ENCODE peak calls at places on chromosomes 7 and 10, in six cellular contexts. D is mammary epithelial cell, Z is A673, V is Caco-2, W is body of pancreas, O is SK-N-MC. L is an unnamed sample. For H3K36me3, the result is how much of the 10 kb centered on the place peaks cover.

GRCh38 chr7:25720427-25720826 is 431.6 kb upstream of the NFE2L3 start:
- DNase-seq in D (peak), Z (peak), V (no peak), W (no peak), O (no peak), L (no peak)

GRCh38 chr10:116848032-116848911 is 1.0 kb upstream of the ENO4 start:
- DNase-seq in D (peak), Z (no peak), V (no peak), W (no peak), O (no peak), L (no peak)

GRCh38 chr7:2245883-2246679 is 4.1 kb downstream of the NUDT1 start:
- DNase-seq in D (no peak), Z (no peak), V (no peak), W (no peak), O (no peak), L (no peak)

GRCh38 chr10:108797573-108797972 is 1125.7 kb downstream of the XPNPEP1 start:
- DNase-seq in D (no peak), Z (no peak), V (no peak), W (no peak), O (no peak), L (no peak)

GRCh38 chr7:155408657-155409586 is 49.0 kb upstream of the EN2 start:
- DNase-seq in D (no peak), Z (peak), V (no peak), W (no peak), O (peak), L (peak)

GRCh38 chr10:82377608-82378007 is 502.6 kb downstream of the NRG3 start:
- DNase-seq in D (peak), Z (no peak), V (no peak), W (peak), O (no peak), L (no peak)

GRCh38 chr7:44959956-44960640 is 18.7 kb downstream of the MYO1G start:
- DNase-seq in D (no peak), Z (no peak), V (no peak), W (no peak), O (no peak), L (no peak)

GRCh38 chr7:125127304-125127703 is 197.7 kb upstream of the POT1 start:
- DNase-seq in D (no peak), Z (no peak), V (no peak), W (no peak), O (no peak), L (no peak)

GRCh38 chr7:81159402-81159801 is 240.6 kb upstream of the SEMA3C start:
- DNase-seq in D (peak), Z (no peak), V (no peak), W (no peak), O (no peak), L (no peak)

GRCh38 chr7:133230591-133231194 is 22.2 kb upstream of the EXOC4 start:
- DNase-seq in D (peak), Z (peak), V (no peak), W (peak), O (peak), L (peak)

GRCh38 chr10:650691-651615 is 38.5 kb downstream of the DIP2C start:
- DNase-seq in D (no peak), Z (no peak), V (peak), W (no peak), O (no peak), L (no peak)

GRCh38 chr10:131885391-131886165 is 15.2 kb upstream of the PPP2R2D start:
- DNase-seq in D (peak), Z (peak), V (no peak), W (peak), O (no peak), L (peak)

GRCh38 chr7:138030679-138031351 is 28.9 kb upstream of the CREB3L2 start:
- DNase-seq in D (no peak), Z (no peak), V (no peak), W (no peak), O (no peak), L (no peak)

GRCh38 chr10:128519581-128519980 is 393.4 kb upstream of the MKI67 start:
- DNase-seq in D (no peak), Z (peak), V (no peak), W (no peak), O (no peak), L (no peak)

GRCh38 chr10:68340358-68341080 is 7.8 kb upstream of the PBLD start:
- DNase-seq in D (no peak), Z (no peak), V (no peak), W (no peak), O (no peak), L (no peak)

GRCh38 chr10:68333452-68333851 is 724 bp upstream of the PBLD start:
- DNase-seq in D (no peak), Z (no peak), V (no peak), W (no peak), O (no peak), L (no peak)

GRCh38 chr10:68334672-68335467 is 2.1 kb upstream of the PBLD start:
- DNase-seq in D (no peak), Z (no peak), V (no peak), W (no peak), O (no peak), L (no peak)

GRCh38 chr10:68333905-68334431 is 1.2 kb upstream of the PBLD start:
- DNase-seq in D (no peak), Z (no peak), V (no peak), W (no peak), O (no peak), L (no peak)

GRCh38 chr10:68336952-68337351 is 4.2 kb upstream of the PBLD start:
- DNase-seq in D (no peak), Z (no peak), V (no peak), W (no peak), O (no peak), L (no peak)
- H3K36me3 ChIP-seq in D (under half), Z (half or more), V (under half), W (under half), O (half or more), L (half or more)

DNA sequence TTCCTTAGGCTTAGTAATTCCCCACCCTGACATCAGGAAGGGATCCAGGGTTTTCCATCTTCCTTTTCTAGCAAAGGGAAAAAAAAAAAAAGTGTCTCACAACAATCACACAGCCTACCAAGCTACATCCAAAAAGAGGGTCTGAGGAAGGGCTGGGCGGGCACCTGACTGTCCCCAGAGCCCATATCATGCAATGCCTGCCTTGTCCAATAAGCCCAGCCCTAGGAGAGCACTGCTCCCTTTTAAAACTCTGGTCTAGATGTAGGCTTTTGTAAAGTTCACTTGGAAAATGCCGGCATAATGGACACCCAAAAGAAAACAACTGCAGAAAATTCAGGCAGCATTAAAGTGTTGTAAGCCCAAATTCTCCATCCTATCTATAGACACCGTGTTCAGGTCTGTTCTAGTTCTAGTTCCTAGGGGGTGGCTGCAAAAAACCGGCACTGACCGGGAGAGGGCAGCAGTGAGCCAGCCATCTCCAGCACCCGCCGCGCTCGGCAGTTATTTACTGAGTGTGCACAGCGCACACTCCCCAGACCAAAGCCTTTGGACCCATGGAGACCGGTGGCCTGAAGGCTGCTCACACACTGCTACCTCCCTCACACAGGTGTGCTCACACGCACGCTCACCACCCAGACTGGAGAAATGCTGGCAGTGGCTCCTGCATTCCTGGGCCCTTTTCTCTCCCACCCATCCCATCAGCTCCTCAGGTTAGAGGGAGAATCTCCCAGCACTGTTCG is 48.7 kb downstream of the PODXL start:
- DNase-seq in D (peak), Z (peak), V (peak), W (peak), O (no peak), L (peak)
- H3K36me3 ChIP-seq in D (under half), Z (under half), V (under half), W (under half), O (under half), L (half or more)

DNA sequence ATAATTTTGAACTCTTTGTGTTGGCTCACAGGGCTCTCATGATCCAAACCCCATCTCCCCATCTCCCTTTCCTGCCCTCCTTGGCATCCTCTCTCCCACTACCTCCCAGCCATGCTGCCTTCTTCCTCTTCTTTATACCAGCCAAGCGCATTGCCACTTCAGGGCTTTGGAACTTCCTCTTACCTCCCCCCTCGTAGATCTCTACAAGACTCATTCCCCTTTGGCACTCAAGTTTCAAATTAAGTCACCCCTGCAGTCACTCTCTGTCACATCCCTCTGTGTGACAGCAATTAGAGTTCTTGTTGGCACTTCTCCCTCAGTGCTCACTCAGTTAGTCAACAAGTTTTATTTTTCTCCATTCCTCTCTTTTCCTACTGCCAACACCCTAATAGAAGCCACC is 20.8 kb upstream of the NRP1 start:
- DNase-seq in D (no peak), Z (peak), V (no peak), W (no peak), O (no peak), L (no peak)
- H3K36me3 ChIP-seq in D (under half), Z (under half), V (under half), W (under half), O (under half), L (under half)

GRCh38 chr7:151071032-151071866 is 9.4 kb downstream of the FASTK start:
- DNase-seq in D (no peak), Z (no peak), V (no peak), W (no peak), O (no peak), L (no peak)
- H3K36me3 ChIP-seq in D (under half), Z (half or more), V (under half), W (half or more), O (half or more), L (half or more)

L was measured in HAP-1.